ENCODE peak calls at places on chromosomes 1 and 21, in four cellular contexts. H is suprapubic skin; G is CD8-positive, alpha-beta memory T cell; O is foreskin fibroblast. P is an unnamed sample.
A peak's percentile ranks its signal among the peaks of the same experiment; 100 is the strongest.

GRCh38 chr1:116767782-116768382 is 13.7 kb downstream of the CD2 start:
- DNase-seq in G (no peak), H (no peak), O (no peak), P (no peak)

GRCh38 chr1:85319931-85320330 is 43.5 kb upstream of the BCL10 start:
- DNase-seq in H (no peak), G (no peak), O (no peak), P (no peak)

GRCh38 chr1:25245809-25246599 is 1.2 kb downstream of the RSRP1 start:
- DNase-seq in G (no peak), O (no peak), H (no peak), P (peak; percentile 50)

GRCh38 chr1:151981178-151981525 is 12.5 kb downstream of the S100A10 start:
- DNase-seq in O (no peak), H (no peak), G (no peak), P (no peak)

GRCh38 chr1:185694081-185694480 is 40.1 kb upstream of the HMCN1 start:
- DNase-seq in H (no peak), G (peak; percentile 11), O (no peak), P (no peak)

GRCh38 chr1:97630968-97631367 is 289.9 kb downstream of the DPYD start:
- DNase-seq in H (no peak), O (no peak), G (no peak), P (peak; percentile 7)

GRCh38 chr1:163171826-163172225 is 30.9 kb downstream of the RGS5 start:
- DNase-seq in O (no peak), H (no peak), G (no peak), P (no peak)

GRCh38 chr1:228842094-228842775 is 107.0 kb downstream of the RHOU start:
- DNase-seq in G (no peak), H (no peak), O (peak; percentile 50), P (no peak)

GRCh38 chr1:52792002-52792401 is 50.6 kb upstream of the ZYG11A start:
- DNase-seq in G (no peak), H (no peak), O (peak; percentile 1), P (no peak)

GRCh38 chr1:56448937-56449336 is 130.4 kb downstream of the PLPP3 start:
- DNase-seq in O (no peak), G (no peak), H (no peak), P (no peak)

GRCh38 chr1:171852273-171852672 is 11.0 kb downstream of the DNM3 start:
- DNase-seq in O (peak; percentile 39), H (no peak), G (no peak), P (no peak)

GRCh38 chr1:198185101-198185500 is 28.3 kb downstream of the NEK7 start:
- DNase-seq in O (no peak), H (no peak), G (no peak), P (no peak)

GRCh38 chr21:31218830-31219608 is 125.0 kb downstream of the TIAM1 start:
- DNase-seq in H (peak; percentile 82), O (no peak), G (no peak), P (peak; percentile 17)

GRCh38 chr1:1173061-1173792 is 453 bp upstream of the TTLL10 start:
- DNase-seq in O (no peak), G (no peak), H (no peak), P (no peak)

GRCh38 chr1:87958201-87958600 is 629.5 kb downstream of the LMO4 start:
- DNase-seq in O (no peak), H (no peak), G (no peak), P (no peak)

GRCh38 chr1:178031856-178032320 is 62.0 kb upstream of the RASAL2 start:
- DNase-seq in G (no peak), H (peak; percentile 94), O (peak; percentile 88), P (peak; percentile 94)

GRCh38 chr1:67683736-67684525 is 1.1 kb upstream of the GADD45A start:
- DNase-seq in O (no peak), H (no peak), G (peak; percentile 6), P (no peak)

GRCh38 chr1:197327776-197328364 is 59.8 kb downstream of the CRB1 start:
- DNase-seq in H (no peak), G (no peak), O (no peak), P (no peak)

GRCh38 chr1:47575855-47576757 is 138.3 kb downstream of the FOXD2 start:
- DNase-seq in G (no peak), H (no peak), O (no peak), P (no peak)

GRCh38 chr1:244497805-244498204 is 36.7 kb downstream of the CATSPERE start:
- DNase-seq in G (no peak), H (no peak), O (no peak), P (no peak)

GRCh38 chr21:37364722-37365121 is 1.9 kb upstream of the DYRK1A start:
- DNase-seq in H (no peak), G (no peak), O (no peak), P (no peak)

GRCh38 chr1:37480125-37480466 is 5.7 kb downstream of the ZC3H12A start:
- DNase-seq in O (no peak), H (peak; percentile 78), G (no peak), P (no peak)

GRCh38 chr21:38081663-38082062 is 165.4 kb upstream of the KCNJ6 start:
- DNase-seq in O (no peak), G (no peak), H (no peak), P (no peak)

GRCh38 chr1:3193811-3194210 is 124.8 kb downstream of the PRDM16 start:
- DNase-seq in O (no peak), G (no peak), H (no peak), P (no peak)

GRCh38 chr1:161506336-161507223 is 1.3 kb downstream of the FCGR2A start:
- DNase-seq in H (no peak), O (no peak), G (no peak), P (no peak)

GRCh38 chr1:167706931-167707877 is 14.6 kb upstream of the MPZL1 start:
- DNase-seq in G (no peak), O (no peak), H (no peak), P (no peak)

GRCh38 chr1:161737625-161738024 is 12.0 kb upstream of the DUSP12 start:
- DNase-seq in O (no peak), H (no peak), G (no peak), P (no peak)

GRCh38 chr1:178266619-178267066 is 172.7 kb downstream of the RASAL2 start:
- DNase-seq in O (no peak), H (no peak), G (no peak), P (peak; percentile 62)

GRCh38 chr1:102529446-102529845 is 532.7 kb upstream of the OLFM3 start:
- DNase-seq in H (no peak), G (no peak), O (no peak), P (no peak)

GRCh38 chr21:41231060-41231459 is 63.1 kb downstream of the BACE2 start:
- DNase-seq in O (no peak), G (no peak), H (no peak), P (no peak)

GRCh38 chr1:241499910-241500309 is 19.6 kb downstream of the FH start:
- DNase-seq in H (no peak), O (peak; percentile 52), G (no peak), P (peak; percentile 7)

GRCh38 chr1:235067396-235068154 is 61.1 kb downstream of the TOMM20 start:
- DNase-seq in O (peak; percentile 97), H (peak; percentile 92), G (no peak), P (no peak)

GRCh38 chr1:21653744-21654100 is 15.4 kb downstream of the RAP1GAP start:
- DNase-seq in G (no peak), O (no peak), H (no peak), P (no peak)

GRCh38 chr1:22105611-22106207 is 37.2 kb downstream of the WNT4 start:
- DNase-seq in O (peak; percentile 33), G (peak; percentile 39), H (no peak), P (peak; percentile 69)

GRCh38 chr1:241990040-241990439 is 8.9 kb downstream of the MAP1LC3C start:
- DNase-seq in G (no peak), O (peak; percentile 91), H (peak; percentile 91), P (no peak)

GRCh38 chr1:5419501-5419900 is 572.7 kb downstream of the NPHP4 start:
- DNase-seq in G (no peak), H (no peak), O (no peak), P (no peak)

GRCh38 chr1:58363639-58364038 is 182.9 kb downstream of the OMA1 start:
- DNase-seq in O (no peak), G (no peak), H (no peak), P (no peak)

GRCh38 chr1:93483200-93483599 is 35.3 kb downstream of the FNBP1L start:
- DNase-seq in O (no peak), G (no peak), H (no peak), P (no peak)

GRCh38 chr1:48692235-48692634 is 84.5 kb downstream of the BEND5 start:
- DNase-seq in O (no peak), G (no peak), H (no peak), P (no peak)

GRCh38 chr1:212228076-212228475 is 57.1 kb upstream of the PPP2R5A start:
- DNase-seq in G (no peak), O (peak; percentile 50), H (no peak), P (no peak)

GRCh38 chr1:212225416-212225815 is 59.8 kb upstream of the PPP2R5A start:
- DNase-seq in H (no peak), G (peak; percentile 78), O (no peak), P (no peak)

GRCh38 chr1:212224102-212224501 is 61.1 kb upstream of the PPP2R5A start:
- DNase-seq in H (no peak), G (no peak), O (no peak), P (no peak)

GRCh38 chr1:212226467-212226866 is 58.7 kb upstream of the PPP2R5A start:
- DNase-seq in G (no peak), O (no peak), H (no peak), P (no peak)

DNA sequence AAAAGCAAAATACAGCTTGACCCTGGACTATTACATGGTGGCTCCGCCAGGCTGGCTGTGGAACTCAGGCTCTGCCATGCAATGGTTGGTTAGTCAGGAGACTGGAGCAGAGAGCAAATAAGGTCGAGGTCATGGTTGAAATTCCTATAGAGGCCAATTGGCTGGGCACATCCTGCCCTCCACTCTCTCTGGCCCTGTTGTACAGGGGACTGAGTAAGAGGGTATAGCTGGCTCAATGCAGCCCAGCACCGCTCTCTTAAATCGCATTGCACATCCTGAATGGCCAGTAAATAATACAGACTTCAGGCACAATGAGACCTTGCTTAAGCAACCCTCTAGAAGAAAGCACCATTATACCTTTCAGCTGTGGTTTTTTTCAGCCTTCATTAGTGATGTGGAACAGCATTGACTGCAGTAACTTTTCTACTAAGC is 59.3 kb upstream of the PPP2R5A start:
- DNase-seq in G (no peak), O (no peak), H (no peak), P (no peak)
- H3K4me3 ChIP-seq in G (no peak overlapping the region), O (no peak overlapping the region), H (no peak overlapping the region), P (no peak overlapping the region)

GRCh38 chr1:9127395-9128160 is 1.3 kb downstream of the GPR157 start:
- DNase-seq in O (no peak), H (no peak), G (no peak), P (peak; percentile 34)
- H3K4me3 ChIP-seq in O (peak overlapping the region; percentile 50), H (peak overlapping the region; percentile 83), G (peak overlapping the region; percentile 63), P (peak overlapping the region; percentile 62)

GRCh38 chr1:214296860-214297699 is 16.1 kb downstream of the SMYD2 start:
- DNase-seq in O (peak; percentile 75), G (no peak), H (no peak), P (no peak)
- H3K4me3 ChIP-seq in O (no peak overlapping the region), G (no peak overlapping the region), H (no peak overlapping the region), P (no peak overlapping the region)

GRCh38 chr1:19646366-19646765 is 2.3 kb downstream of the NBL1 start:
- DNase-seq in G (no peak), O (no peak), H (no peak), P (no peak)
- H3K4me3 ChIP-seq in G (no peak overlapping the region), O (peak overlapping the region; percentile 87), H (peak overlapping the region; percentile 90), P (no peak overlapping the region)

P was measured in HAP-1.